ENCODE peak calls at places on chromosomes 5 and 9, in four cellular contexts. K is HepG2, J is H9, U is adipocyte. A is an unnamed sample. For H3K4me1, the result is how much of the 10 kb centered on the place peaks cover.

GRCh38 chr5:19608434-19608833 is 379.6 kb downstream of the CDH18 start:
- DNase-seq in K (no peak), J (no peak), U (peak), A (no peak)

GRCh38 chr5:72951850-72952468 is 3.9 kb upstream of the FCHO2 start:
- DNase-seq in K (no peak), J (no peak), U (peak), A (peak)

GRCh38 chr5:23977365-23977764 is 470.0 kb downstream of the PRDM9 start:
- DNase-seq in K (no peak), J (no peak), U (no peak), A (no peak)

GRCh38 chr5:177300236-177300880 is 3.2 kb downstream of the RAB24 start:
- DNase-seq in K (no peak), J (peak), U (peak), A (peak)

GRCh38 chr9:123322771-123323481 is 33.1 kb upstream of the CRB2 start:
- DNase-seq in K (no peak), J (no peak), U (no peak), A (no peak)

GRCh38 chr5:77863181-77863580 is 87.0 kb upstream of the TBCA start:
- DNase-seq in K (no peak), J (no peak), U (no peak), A (no peak)

GRCh38 chr5:180620014-180620413 is 28.7 kb upstream of the SCGB3A1 start:
- DNase-seq in K (no peak), J (no peak), U (no peak), A (no peak)

GRCh38 chr9:128706045-128706444 is 3.7 kb downstream of the PKN3 start:
- DNase-seq in K (no peak), J (peak), U (no peak), A (no peak)

GRCh38 chr5:142642427-142642826 is 43.5 kb downstream of the FGF1 start:
- DNase-seq in K (no peak), J (no peak), U (no peak), A (no peak)

GRCh38 chr5:103224118-103224893 is 34.3 kb upstream of the MACIR start:
- DNase-seq in K (peak), J (peak), U (peak), A (peak)

GRCh38 chr5:131854134-131854533 is 57.3 kb upstream of the FNIP1 start:
- DNase-seq in K (no peak), J (no peak), U (peak), A (no peak)

GRCh38 chr5:56202483-56202882 is 30.6 kb downstream of the ANKRD55 start:
- DNase-seq in K (peak), J (no peak), U (peak), A (no peak)

GRCh38 chr5:95081500-95082355 is 203.2 kb downstream of the MCTP1 start:
- DNase-seq in K (peak), J (no peak), U (peak), A (no peak)

GRCh38 chr5:24161559-24161958 is 483.2 kb downstream of the CDH10 start:
- DNase-seq in K (no peak), J (no peak), U (no peak), A (no peak)

GRCh38 chr5:114458726-114459125 is 96.9 kb downstream of the KCNN2 start:
- DNase-seq in K (no peak), J (no peak), U (no peak), A (no peak)

GRCh38 chr5:141832131-141832530 is 46.1 kb downstream of the PCDH1 start:
- DNase-seq in K (no peak), J (no peak), U (no peak), A (no peak)

DNA sequence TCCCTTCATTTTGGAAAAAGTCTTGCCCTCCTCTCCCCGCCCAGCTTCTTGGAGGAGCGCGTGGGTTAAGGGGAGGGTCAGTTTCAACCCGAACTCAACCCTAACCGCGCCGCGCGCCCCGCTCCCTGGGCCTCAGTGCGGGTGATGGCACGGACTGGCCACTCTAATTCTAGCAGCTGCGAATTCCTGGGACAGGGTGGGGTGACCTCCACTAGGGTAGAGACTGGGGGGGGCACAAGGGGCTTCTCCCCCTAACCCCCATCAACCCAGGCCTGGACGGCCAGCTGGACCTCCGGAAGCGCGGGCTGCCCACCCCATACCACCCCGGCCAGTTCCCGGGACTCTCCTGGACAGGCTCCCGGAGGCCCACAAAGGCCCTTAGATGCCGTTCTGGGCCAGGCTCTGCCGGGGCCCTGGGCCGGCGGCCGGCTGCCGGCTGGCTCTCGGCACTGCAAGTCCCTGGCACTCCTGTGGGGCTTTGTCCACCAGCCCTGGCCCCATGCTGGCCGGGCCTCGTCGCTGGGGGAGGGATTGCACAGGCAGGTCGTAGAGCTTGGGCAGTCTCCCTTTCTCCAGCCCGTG is 7.2 kb upstream of the PSD2 start:
- DNase-seq in K (no peak), J (peak), U (no peak), A (no peak)
- H3K9ac ChIP-seq in K (no peak), J (no peak), U (peak), A (no peak)

GRCh38 chr5:150639751-150640150 is 709 bp upstream of the SYNPO start:
- DNase-seq in K (no peak), J (no peak), U (no peak), A (no peak)

GRCh38 chr5:150642567-150642927 is 2.1 kb downstream of the SYNPO start:
- DNase-seq in K (peak), J (no peak), U (peak), A (peak)

GRCh38 chr5:150641826-150642566 is 1.5 kb downstream of the SYNPO start:
- DNase-seq in K (no peak), J (no peak), U (peak), A (no peak)

GRCh38 chr5:150640311-150641005 is at the start of gene SYNPO:
- DNase-seq in K (peak), J (no peak), U (peak), A (peak)

DNA sequence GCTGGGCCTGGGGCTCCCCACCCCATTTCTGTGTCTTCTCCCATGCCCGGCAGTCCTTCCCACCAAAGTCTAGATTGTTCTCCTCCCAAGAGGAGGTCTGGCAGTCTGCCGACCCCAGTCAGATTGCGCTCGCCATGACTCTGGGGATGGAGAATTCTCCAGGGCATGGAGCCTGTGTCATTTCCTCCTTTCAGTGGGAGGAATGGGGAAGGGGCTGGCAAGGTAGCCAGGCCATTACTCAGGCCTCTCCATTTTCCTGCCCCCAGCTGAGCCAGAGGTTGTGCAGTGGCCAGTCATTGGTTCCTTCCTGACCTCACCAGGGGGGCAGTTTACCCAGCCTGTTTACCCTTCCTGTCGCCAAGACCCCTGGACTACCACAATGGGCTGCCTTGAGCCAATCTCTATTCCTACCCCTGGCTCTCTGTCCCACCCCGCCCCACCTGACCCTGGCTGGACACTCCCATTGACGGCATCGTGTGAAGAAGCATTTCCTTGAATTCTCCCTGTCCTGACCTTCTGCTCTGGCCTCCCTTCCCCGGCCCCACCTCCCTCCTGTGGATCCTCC is 628 bp downstream of the SYNPO start:
- DNase-seq in K (peak), J (no peak), U (peak), A (no peak)
- H3K4me1 ChIP-seq in K (half or more), J (under half), U (half or more), A (under half)

DNA sequence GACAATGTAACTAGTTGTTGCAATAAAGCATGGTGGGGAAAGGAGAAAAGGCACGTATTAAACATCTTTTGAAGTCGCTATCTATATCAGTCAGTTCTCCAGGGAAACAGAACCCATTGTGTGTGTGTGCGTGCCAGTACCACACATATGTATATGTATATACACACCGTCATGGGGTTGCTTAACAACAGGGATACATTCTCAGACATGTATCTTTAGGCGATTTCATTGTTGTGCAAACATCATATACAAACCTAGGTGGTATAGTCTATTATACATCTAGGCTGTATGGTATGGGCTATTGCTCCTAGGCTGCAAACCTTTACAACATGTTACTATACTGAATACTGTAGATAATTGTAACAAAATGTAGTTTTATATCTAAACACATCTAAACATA is 2.3 kb downstream of the CDKN2B-AS1 start:
- DNase-seq in K (no peak), J (no peak), U (no peak), A (no peak)
- H3K9ac ChIP-seq in K (no peak), J (no peak), U (no peak), A (no peak)

GRCh38 chr5:173452098-173452497 is 123.9 kb upstream of the STC2 start:
- DNase-seq in K (peak), J (no peak), U (peak), A (no peak)

GRCh38 chr5:173452506-173452905 is 124.3 kb upstream of the STC2 start:
- DNase-seq in K (no peak), J (no peak), U (no peak), A (no peak)

GRCh38 chr5:173454381-173454763 is 126.2 kb upstream of the STC2 start:
- DNase-seq in K (peak), J (no peak), U (peak), A (no peak)

GRCh38 chr5:173451651-173452050 is 123.4 kb upstream of the STC2 start:
- DNase-seq in K (no peak), J (no peak), U (no peak), A (no peak)

DNA sequence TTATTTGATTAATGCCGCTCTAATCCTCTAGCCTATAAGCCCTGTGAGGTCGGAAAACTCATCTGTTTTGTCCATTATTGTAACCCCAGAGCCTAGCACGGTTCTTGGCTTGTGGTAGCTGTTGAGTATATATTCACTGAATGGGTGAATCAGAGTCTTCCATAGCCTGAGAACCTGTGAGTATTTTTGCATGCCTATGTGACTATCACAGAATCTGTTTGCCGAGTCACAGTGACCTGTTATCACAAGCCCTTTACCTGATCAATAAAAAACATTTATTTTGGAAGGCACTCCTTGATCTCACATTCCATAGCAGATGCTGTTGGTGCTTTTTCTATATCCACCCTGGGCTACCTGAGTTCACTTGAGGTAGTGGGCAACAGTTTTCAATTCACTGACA is 125.0 kb upstream of the STC2 start:
- DNase-seq in K (no peak), J (no peak), U (no peak), A (no peak)
- H3K4me1 ChIP-seq in K (under half), J (under half), U (half or more), A (under half)

DNA sequence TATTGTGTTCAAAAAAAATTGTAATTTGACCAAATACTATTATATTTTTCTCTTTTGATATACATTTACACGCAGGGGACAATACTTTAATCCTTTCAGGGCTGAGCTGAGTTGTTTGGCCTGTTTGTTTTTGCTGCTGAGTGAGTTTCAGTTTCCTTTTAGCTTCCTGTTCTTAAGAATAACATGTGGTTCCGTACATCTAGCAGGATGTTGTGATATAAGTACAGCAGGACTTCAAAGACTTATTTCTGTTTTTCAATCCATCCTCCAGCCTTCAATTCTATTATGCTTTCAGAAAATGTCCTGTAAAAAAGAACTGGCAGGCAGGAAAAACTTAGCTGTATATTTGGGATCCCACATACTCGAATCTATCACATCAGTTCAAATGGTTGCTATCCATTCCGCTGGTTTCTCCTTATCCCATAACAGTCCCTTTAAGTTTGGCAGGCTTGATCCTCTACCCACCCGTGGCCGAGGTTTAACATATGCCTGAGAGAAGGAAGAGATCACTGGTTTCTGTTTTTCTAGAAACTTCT is 1037.3 kb upstream of the ACO1 start:
- DNase-seq in K (no peak), J (no peak), U (peak), A (no peak)
- H3K9ac ChIP-seq in K (no peak), J (no peak), U (peak), A (no peak)